ENCODE peak calls at places on chromosome 20, in seven cellular contexts. X is heart right ventricle; H is astrocyte of the cerebellum; I is fibroblast of pulmonary artery; D is left ventricle myocardium inferior; F is naive thymus-derived CD4-positive, alpha-beta T cell; T is heart left ventricle. Z is an unnamed sample.
A peak's percentile ranks its signal among the peaks of the same experiment; 100 is the strongest.

GRCh38 chr20:61482901-61483300 is 230.8 kb downstream of the CDH4 start:
- DNase-seq in X (no peak), H (no peak), I (no peak), D (no peak), F (no peak), T (no peak), Z (no peak)

GRCh38 chr20:25984933-25985332 is 288.3 kb upstream of the ZNF337 start:
- DNase-seq in X (peak; percentile 40), H (no peak), I (peak; percentile 81), D (peak; percentile 58), F (no peak), T (peak; percentile 70), Z (no peak)

GRCh38 chr20:4261333-4262284 is 246.3 kb upstream of the RNF24 start:
- DNase-seq in X (no peak), H (peak; percentile 34), I (no peak), D (no peak), F (no peak), T (no peak), Z (peak; percentile 12)

GRCh38 chr20:53609501-53610445 is 16.1 kb upstream of the ZNF217 start:
- DNase-seq in X (peak; percentile 42), H (no peak), I (no peak), D (peak; percentile 41), F (peak; percentile 38), T (no peak), Z (no peak)

GRCh38 chr20:10558635-10559187 is 115.1 kb downstream of the JAG1 start:
- DNase-seq in X (no peak), H (peak; percentile 91), I (peak; percentile 95), D (no peak), F (no peak), T (no peak), Z (peak; percentile 95)

GRCh38 chr20:16241911-16242310 is 331.3 kb downstream of the KIF16B start:
- DNase-seq in X (no peak), H (no peak), I (no peak), D (no peak), F (no peak), T (no peak), Z (no peak)

GRCh38 chr20:36116813-36117441 is 37.6 kb upstream of the EPB41L1 start:
- DNase-seq in X (no peak), H (peak; percentile 34), I (peak; percentile 64), D (no peak), F (no peak), T (no peak), Z (peak; percentile 63)

GRCh38 chr20:17710379-17711305 is 10.9 kb downstream of the BANF2 start:
- DNase-seq in X (no peak), H (no peak), I (peak; percentile 32), D (peak; percentile 26), F (no peak), T (no peak), Z (no peak)

GRCh38 chr20:18412202-18412901 is 54.5 kb downstream of the DZANK1 start:
- DNase-seq in X (no peak), H (no peak), I (no peak), D (no peak), F (no peak), T (no peak), Z (no peak)

GRCh38 chr20:61328906-61329558 is 77.0 kb downstream of the CDH4 start:
- DNase-seq in X (no peak), H (no peak), I (no peak), D (no peak), F (no peak), T (no peak), Z (no peak)

GRCh38 chr20:10634683-10635411 is 39.0 kb downstream of the JAG1 start:
- DNase-seq in X (no peak), H (peak; percentile 64), I (no peak), D (no peak), F (no peak), T (no peak), Z (peak; percentile 86)

GRCh38 chr20:19889011-19889953 is 127.9 kb upstream of the NAA20 start:
- DNase-seq in X (peak; percentile 66), H (peak; percentile 86), I (peak; percentile 92), D (peak; percentile 56), F (no peak), T (peak; percentile 76), Z (no peak)

GRCh38 chr20:41275181-41275793 is 42.2 kb downstream of the ZHX3 start:
- DNase-seq in X (no peak), H (peak; percentile 34), I (peak; percentile 29), D (no peak), F (no peak), T (no peak), Z (no peak)

GRCh38 chr20:17654649-17655285 is 27.3 kb downstream of the RRBP1 start:
- DNase-seq in X (peak; percentile 46), H (no peak), I (peak; percentile 72), D (no peak), F (no peak), T (no peak), Z (no peak)

GRCh38 chr20:11338506-11339306 is 579.0 kb upstream of the BTBD3 start:
- DNase-seq in X (no peak), H (no peak), I (peak; percentile 33), D (no peak), F (no peak), T (no peak), Z (no peak)

GRCh38 chr20:6533828-6534388 is 233.6 kb upstream of the BMP2 start:
- DNase-seq in X (no peak), H (peak; percentile 99), I (peak; percentile 65), D (no peak), F (no peak), T (no peak), Z (peak; percentile 44)

GRCh38 chr20:23663180-23663579 is 25.4 kb upstream of the CST3 start:
- DNase-seq in X (no peak), H (no peak), I (no peak), D (no peak), F (no peak), T (no peak), Z (no peak)

DNA sequence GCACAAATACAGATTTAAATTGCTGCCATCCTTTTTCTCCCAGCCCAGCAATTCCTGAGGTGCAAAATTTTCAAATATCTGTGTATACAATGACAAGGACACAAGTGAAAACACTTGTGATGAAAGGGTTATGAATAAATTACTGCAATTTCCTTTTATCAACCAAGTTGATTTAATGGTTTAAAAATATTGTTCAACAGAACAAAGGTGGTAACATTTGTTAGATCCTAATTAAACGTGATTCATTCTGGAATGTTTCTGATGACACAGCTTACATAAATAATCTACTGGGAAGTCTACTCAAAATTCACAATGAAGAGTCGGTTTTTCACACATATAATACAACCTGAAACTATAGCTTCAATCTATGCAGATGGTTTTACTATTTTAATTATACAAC is 17.1 kb downstream of the B4GALT5 start:
- DNase-seq in X (no peak), H (no peak), I (no peak), D (no peak), F (no peak), T (no peak), Z (no peak)
- H3K4me3 ChIP-seq in X (no peak overlapping the region), H (no peak overlapping the region), I (no peak overlapping the region), D (no peak overlapping the region), F (no peak overlapping the region), T (no peak overlapping the region), Z (no peak overlapping the region)

GRCh38 chr20:63490416-63490815 is 8.5 kb downstream of the EEF1A2 start:
- DNase-seq in X (peak; percentile 32), H (no peak), I (no peak), D (peak; percentile 19), F (no peak), T (no peak), Z (no peak)

GRCh38 chr20:63487781-63488241 is 11.1 kb downstream of the EEF1A2 start:
- DNase-seq in X (no peak), H (no peak), I (no peak), D (no peak), F (no peak), T (no peak), Z (no peak)

GRCh38 chr20:63486300-63486855 is 12.5 kb downstream of the EEF1A2 start:
- DNase-seq in X (no peak), H (no peak), I (no peak), D (no peak), F (no peak), T (no peak), Z (no peak)

GRCh38 chr20:63487116-63487764 is 11.6 kb downstream of the EEF1A2 start:
- DNase-seq in X (no peak), H (no peak), I (no peak), D (no peak), F (no peak), T (no peak), Z (no peak)

GRCh38 chr20:63488331-63489251 is 10.3 kb downstream of the EEF1A2 start:
- DNase-seq in X (peak; percentile 7), H (no peak), I (no peak), D (no peak), F (no peak), T (no peak), Z (no peak)
- H3K4me3 ChIP-seq in X (no peak overlapping the region), H (no peak overlapping the region), I (no peak overlapping the region), D (no peak overlapping the region), F (no peak overlapping the region), T (no peak overlapping the region), Z (no peak overlapping the region)

DNA sequence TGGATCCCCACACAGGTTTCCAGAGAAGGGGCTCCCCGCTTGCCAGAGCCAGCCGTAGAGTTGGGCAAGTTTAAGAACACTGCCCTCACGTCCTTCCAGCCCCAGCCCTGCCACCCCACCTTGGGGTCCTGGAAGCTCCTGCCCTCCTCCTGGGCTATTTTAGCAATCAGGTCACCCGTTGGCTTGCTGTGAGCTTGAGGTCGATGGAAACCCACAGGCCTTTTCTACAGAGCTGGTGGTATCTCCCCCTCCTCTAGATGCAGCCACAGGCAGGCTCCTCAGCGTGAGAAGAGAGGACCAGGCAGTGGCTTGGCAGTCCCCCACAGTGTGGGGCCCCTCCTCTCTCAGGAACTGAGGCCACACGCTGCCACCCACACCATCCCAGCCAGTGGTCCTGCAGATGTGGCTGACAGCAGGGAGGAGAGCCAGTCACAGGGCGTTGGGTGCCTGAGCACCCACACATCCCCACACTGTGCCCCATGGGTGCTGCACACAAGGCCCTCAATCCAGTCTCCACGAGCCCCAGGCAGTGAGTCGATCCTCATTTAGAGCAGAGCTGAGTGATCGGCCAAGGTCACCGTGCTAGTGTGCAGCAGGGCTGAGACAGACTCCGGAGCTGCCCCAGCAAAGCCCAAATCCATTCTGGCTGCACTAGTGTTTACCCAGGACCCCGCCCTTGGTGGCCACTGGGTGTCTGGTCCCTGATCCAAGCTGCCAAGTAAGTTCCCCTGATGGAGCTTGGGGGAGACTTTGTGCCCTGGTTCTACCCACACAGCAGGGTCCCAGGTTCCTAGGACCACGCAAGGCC is 9.2 kb downstream of the C20orf203 start:
- DNase-seq in X (no peak), H (no peak), I (no peak), D (no peak), F (no peak), T (no peak), Z (no peak)
- H3K4me3 ChIP-seq in X (no peak overlapping the region), H (no peak overlapping the region), I (no peak overlapping the region), D (no peak overlapping the region), F (no peak overlapping the region), T (no peak overlapping the region), Z (no peak overlapping the region)

GRCh38 chr20:50376888-50377459 is 133.2 kb upstream of the PTPN1 start:
- DNase-seq in X (no peak), H (no peak), I (no peak), D (no peak), F (no peak), T (no peak), Z (no peak)

GRCh38 chr20:50376179-50376887 is 133.8 kb upstream of the PTPN1 start:
- DNase-seq in X (no peak), H (no peak), I (no peak), D (no peak), F (no peak), T (no peak), Z (no peak)

GRCh38 chr20:50379049-50379990 is 130.9 kb upstream of the PTPN1 start:
- DNase-seq in X (peak; percentile 89), H (peak; percentile 16), I (peak; percentile 97), D (peak; percentile 93), F (no peak), T (peak; percentile 89), Z (peak; percentile 52)

GRCh38 chr20:50379991-50380696 is 130.0 kb upstream of the PTPN1 start:
- DNase-seq in X (no peak), H (no peak), I (no peak), D (no peak), F (no peak), T (no peak), Z (no peak)

GRCh38 chr20:50378170-50379000 is 131.8 kb upstream of the PTPN1 start:
- DNase-seq in X (no peak), H (no peak), I (no peak), D (no peak), F (no peak), T (no peak), Z (no peak)
- H3K4me3 ChIP-seq in X (peak overlapping the region; percentile 19), H (no peak overlapping the region), I (no peak overlapping the region), D (peak overlapping the region; percentile 56), F (no peak overlapping the region), T (peak overlapping the region; percentile 44), Z (no peak overlapping the region)

Z was measured in AG04449.